ENCODE peak calls at places on chromosomes 3 and 15, in six cellular contexts. Z is breast epithelium; N is uterus; S is lower leg skin; Y is CD8-positive, alpha-beta T cell; H is foreskin fibroblast. V is an unnamed sample.

GRCh38 chr3:154149286-154149685 is 28.1 kb downstream of the ARHGEF26 start:
- DNase-seq in H (no peak), S (no peak), Z (no peak), N (no peak), Y (no peak), V (no peak)

GRCh38 chr3:114886945-114887344 is 260.1 kb downstream of the ZBTB20 start:
- DNase-seq in S (no peak), Y (no peak), H (no peak), Z (no peak), N (no peak), V (no peak)

GRCh38 chr3:50248387-50248786 is 12.4 kb downstream of the GNAI2 start:
- DNase-seq in Y (no peak), S (peak), N (no peak), Z (no peak), H (no peak), V (no peak)

GRCh38 chr3:197407526-197407925 is 109.1 kb upstream of the DLG1 start:
- DNase-seq in N (no peak), Y (no peak), Z (no peak), S (peak), H (no peak), V (no peak)

GRCh38 chr15:72050700-72051099 is 67.2 kb downstream of the MYO9A start:
- DNase-seq in S (no peak), N (no peak), H (no peak), Z (no peak), Y (no peak), V (no peak)

GRCh38 chr3:25229584-25229983 is 198.5 kb upstream of the RARB start:
- DNase-seq in N (no peak), Y (no peak), S (no peak), H (no peak), Z (no peak), V (no peak)

GRCh38 chr3:15716178-15716577 is 81.6 kb downstream of the ANKRD28 start:
- DNase-seq in S (no peak), Z (no peak), H (no peak), Y (no peak), N (no peak), V (no peak)

GRCh38 chr3:161016417-161017313 is 88.5 kb downstream of the B3GALNT1 start:
- DNase-seq in N (no peak), S (no peak), H (no peak), Z (no peak), Y (no peak), V (no peak)

GRCh38 chr15:55241895-55242294 is 45.2 kb upstream of the RSL24D1 start:
- DNase-seq in S (no peak), N (no peak), Y (no peak), Z (no peak), H (no peak), V (no peak)

GRCh38 chr3:127170794-127171193 is 22.1 kb upstream of the PRR23E start:
- DNase-seq in H (peak), S (peak), Z (peak), Y (no peak), N (no peak), V (peak)

GRCh38 chr3:190646996-190647395 is 133.1 kb downstream of the IL1RAP start:
- DNase-seq in Z (no peak), S (no peak), Y (no peak), N (no peak), H (no peak), V (no peak)

GRCh38 chr15:92683511-92683834 is 27.9 kb upstream of the FAM174B start:
- DNase-seq in S (no peak), Z (no peak), Y (no peak), N (peak), H (no peak), V (no peak)

GRCh38 chr15:39251413-39252197 is 329.3 kb upstream of the THBS1 start:
- DNase-seq in H (no peak), N (no peak), Z (no peak), Y (no peak), S (no peak), V (no peak)

GRCh38 chr3:44962606-44963393 is 13.2 kb downstream of the ZDHHC3 start:
- DNase-seq in Z (peak), Y (no peak), H (peak), N (no peak), S (no peak), V (no peak)

GRCh38 chr3:38354588-38355344 is 8.2 kb downstream of the XYLB start:
- DNase-seq in Y (no peak), Z (no peak), H (peak), S (peak), N (no peak), V (peak)

GRCh38 chr15:100923902-100924301 is 4.7 kb downstream of the LRRK1 start:
- DNase-seq in Y (no peak), N (no peak), Z (no peak), S (peak), H (no peak), V (no peak)

GRCh38 chr3:171679011-171679492 is 131.2 kb downstream of the PLD1 start:
- DNase-seq in Z (no peak), S (no peak), N (no peak), H (no peak), Y (no peak), V (no peak)

GRCh38 chr3:150733936-150734794 is 28.8 kb downstream of the SIAH2 start:
- DNase-seq in Y (no peak), S (no peak), H (no peak), Z (no peak), N (no peak), V (no peak)

GRCh38 chr15:91892417-91892816 is 38.9 kb downstream of the SLCO3A1 start:
- DNase-seq in S (no peak), Y (no peak), N (no peak), H (no peak), Z (no peak), V (no peak)

GRCh38 chr15:38069506-38069905 is 135.1 kb downstream of the TMCO5A start:
- DNase-seq in Y (no peak), H (peak), S (peak), Z (no peak), N (peak), V (no peak)

GRCh38 chr15:100997442-100997841 is 78.3 kb downstream of the LRRK1 start:
- DNase-seq in H (peak), Y (no peak), Z (no peak), S (no peak), N (no peak), V (no peak)

GRCh38 chr3:166471074-166471753 is 634.0 kb upstream of the BCHE start:
- DNase-seq in H (no peak), S (no peak), N (no peak), Y (no peak), Z (no peak), V (no peak)

GRCh38 chr3:136984837-136985236 is 27.1 kb downstream of the IL20RB start:
- DNase-seq in S (no peak), H (peak), Y (no peak), N (no peak), Z (no peak), V (no peak)

GRCh38 chr3:187125319-187126031 is 13.8 kb downstream of the RPL39L start:
- DNase-seq in Z (no peak), N (no peak), H (no peak), Y (no peak), S (no peak), V (no peak)

GRCh38 chr15:83694538-83694937 is 40.6 kb downstream of the ADAMTSL3 start:
- DNase-seq in S (no peak), N (no peak), Y (no peak), Z (no peak), H (no peak), V (no peak)

GRCh38 chr3:134299185-134299887 is 48.7 kb upstream of the RYK start:
- DNase-seq in Y (no peak), H (no peak), N (no peak), Z (no peak), S (no peak), V (no peak)

GRCh38 chr3:49689046-49689886 is at the start of the genes MST1 and RNF123:
- DNase-seq in N (peak), H (peak), S (peak), Y (peak), Z (peak), V (peak)

GRCh38 chr3:47646362-47646761 is 67.7 kb upstream of the CSPG5 start:
- DNase-seq in Z (no peak), H (peak), Y (no peak), S (no peak), N (peak), V (peak)

GRCh38 chr15:31308185-31308639 is 18.4 kb upstream of the KLF13 start:
- DNase-seq in H (no peak), S (peak), Y (peak), Z (no peak), N (no peak), V (no peak)

GRCh38 chr3:31448035-31448881 is 84.5 kb upstream of the STT3B start:
- DNase-seq in Y (peak), H (no peak), Z (no peak), S (no peak), N (no peak), V (no peak)

GRCh38 chr15:65993226-65993625 is 123.9 kb downstream of the RAB11A start:
- DNase-seq in H (no peak), Z (no peak), S (no peak), Y (no peak), N (no peak), V (no peak)

GRCh38 chr3:194877311-194878119 is 191.8 kb downstream of the FAM43A start:
- DNase-seq in S (peak), H (no peak), Y (no peak), Z (no peak), N (no peak), V (no peak)

GRCh38 chr3:100891033-100891432 is 102.2 kb downstream of the ABI3BP start:
- DNase-seq in H (no peak), Z (no peak), N (no peak), Y (no peak), S (no peak), V (peak)

GRCh38 chr3:143118630-143119008 is 952 bp upstream of the CHST2 start:
- DNase-seq in H (no peak), Y (no peak), Z (no peak), S (no peak), N (no peak), V (no peak)

GRCh38 chr3:143120716-143121239 is 1.2 kb downstream of the CHST2 start:
- DNase-seq in S (no peak), H (peak), Z (no peak), N (no peak), Y (peak), V (no peak)

GRCh38 chr3:143121240-143122088 is 1.9 kb downstream of the CHST2 start:
- DNase-seq in Y (peak), H (peak), Z (no peak), N (peak), S (peak), V (peak)

GRCh38 chr3:143119009-143119914 is at the start of gene CHST2:
- DNase-seq in N (peak), Z (no peak), H (peak), S (peak), Y (peak), V (peak)

DNA sequence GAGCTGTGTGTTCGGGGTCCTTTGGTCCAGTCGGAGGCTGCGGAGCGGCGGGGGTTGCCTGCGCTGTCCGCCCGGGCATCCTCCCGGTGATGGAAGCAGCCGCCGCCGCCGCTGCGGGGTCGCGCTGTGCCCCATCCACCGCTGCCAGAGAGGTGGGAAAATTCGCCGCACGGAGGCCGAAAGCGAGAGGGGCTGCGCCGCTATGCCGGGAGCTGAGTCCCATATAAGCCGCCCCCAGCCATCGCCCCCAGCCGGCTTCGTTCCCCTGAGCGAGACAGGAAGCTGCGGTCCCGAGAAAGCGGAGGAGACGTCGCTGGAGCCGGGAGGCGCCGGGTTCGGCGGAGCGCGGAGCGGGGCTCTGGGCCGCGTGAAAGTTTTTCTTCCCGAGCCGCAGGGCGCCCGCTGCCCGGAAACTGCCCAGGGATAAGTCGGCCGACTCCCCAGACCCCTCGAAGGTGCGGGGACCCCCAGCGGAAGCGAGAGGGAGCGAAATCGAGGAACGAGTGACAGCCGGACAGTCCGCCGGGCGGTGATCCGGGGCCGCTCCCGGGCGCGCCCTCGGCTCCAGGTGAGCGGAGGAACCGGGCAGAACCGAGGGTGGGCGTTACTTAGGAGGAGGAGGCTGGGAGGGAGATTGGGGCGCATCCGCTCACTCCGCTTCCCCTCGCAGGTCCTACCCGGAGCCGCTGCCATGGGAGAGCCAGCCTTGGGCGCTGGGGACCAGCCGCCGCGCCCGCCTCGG is 574 bp downstream of the CHST2 start:
- DNase-seq in N (peak), Y (peak), H (no peak), S (no peak), Z (no peak), V (no peak)
- TF ChIP-seq CTCF in N (no peak), Y (no peak), H (no peak), S (no peak), Z (no peak), V (no peak)

GRCh38 chr3:147940400-147940799 is 531.2 kb downstream of the ZIC1 start:
- DNase-seq in Y (no peak), S (no peak), H (no peak), N (no peak), Z (no peak), V (no peak)

GRCh38 chr3:147943265-147943945 is 534.2 kb downstream of the ZIC1 start:
- DNase-seq in H (peak), N (no peak), Y (no peak), S (no peak), Z (no peak), V (peak)

GRCh38 chr3:147941984-147942383 is 532.8 kb downstream of the ZIC1 start:
- DNase-seq in H (no peak), Y (no peak), N (no peak), Z (no peak), S (no peak), V (no peak)

GRCh38 chr3:147940846-147941245 is 531.7 kb downstream of the ZIC1 start:
- DNase-seq in N (no peak), S (no peak), Z (no peak), Y (no peak), H (no peak), V (no peak)

DNA sequence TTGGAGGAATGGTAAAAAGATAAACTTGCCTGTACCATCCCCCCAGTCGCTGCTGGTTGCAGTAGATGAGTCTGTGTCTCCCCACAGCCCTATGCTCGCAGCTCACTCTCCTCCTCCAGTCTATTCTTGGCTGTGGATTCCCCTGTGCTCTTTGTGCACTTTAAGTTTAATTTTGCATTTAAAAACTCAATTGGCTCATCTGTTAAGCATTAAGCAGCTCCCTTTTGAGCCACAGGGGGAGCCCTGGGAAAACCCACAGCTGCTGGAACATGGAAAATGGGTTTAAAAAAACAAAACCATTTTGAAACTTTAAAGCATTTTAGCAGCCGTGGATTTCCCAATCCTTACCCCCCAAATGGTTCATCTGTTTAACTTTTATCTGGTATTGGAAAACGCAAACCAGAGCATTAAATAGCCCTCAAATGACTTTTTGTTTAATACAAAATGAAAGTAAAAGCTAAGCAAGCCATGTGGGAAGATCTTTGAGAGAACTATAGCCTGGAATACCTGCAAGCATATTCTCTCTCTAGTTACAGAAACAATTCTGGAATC is 536.9 kb downstream of the ZIC1 start:
- DNase-seq in Z (no peak), H (peak), S (no peak), N (peak), Y (no peak), V (peak)
- H3K4me3 ChIP-seq in Z (peak), H (peak), S (no peak), N (peak), Y (no peak), V (no peak)

GRCh38 chr3:168054447-168054846 is 41.3 kb downstream of the GOLIM4 start:
- DNase-seq in S (no peak), N (no peak), H (no peak), Z (no peak), Y (no peak), V (no peak)

GRCh38 chr3:168052517-168052916 is 43.2 kb downstream of the GOLIM4 start:
- DNase-seq in H (no peak), Y (no peak), Z (no peak), S (no peak), N (no peak), V (no peak)

GRCh38 chr3:168051579-168052183 is 44.0 kb downstream of the GOLIM4 start:
- DNase-seq in Y (no peak), H (peak), N (no peak), S (no peak), Z (no peak), V (no peak)

GRCh38 chr3:168049366-168049974 is 46.3 kb downstream of the GOLIM4 start:
- DNase-seq in Z (no peak), N (peak), H (peak), Y (no peak), S (no peak), V (peak)

GRCh38 chr3:168053115-168053514 is 42.6 kb downstream of the GOLIM4 start:
- DNase-seq in Y (no peak), H (no peak), N (no peak), S (no peak), Z (no peak), V (no peak)
- TF ChIP-seq CTCF in Y (no peak), H (peak), N (no peak), S (no peak), Z (no peak), V (peak)

GRCh38 chr15:68587769-68588385 is 9.1 kb downstream of the CORO2B start:
- DNase-seq in N (no peak), Z (no peak), H (no peak), Y (no peak), S (no peak), V (no peak)
- H3K4me3 ChIP-seq in N (no peak), Z (no peak), H (no peak), Y (no peak), S (no peak), V (no peak)

GRCh38 chr3:113676252-113676651 is 20.2 kb downstream of the USF3 start:
- DNase-seq in Y (no peak), H (no peak), N (no peak), Z (no peak), S (no peak), V (no peak)

GRCh38 chr3:113673593-113673992 is 22.8 kb downstream of the USF3 start:
- DNase-seq in Y (no peak), N (no peak), S (no peak), Z (no peak), H (no peak), V (no peak)

GRCh38 chr3:113678773-113679172 is 17.7 kb downstream of the USF3 start:
- DNase-seq in S (no peak), Y (no peak), Z (no peak), H (no peak), N (no peak), V (no peak)

DNA sequence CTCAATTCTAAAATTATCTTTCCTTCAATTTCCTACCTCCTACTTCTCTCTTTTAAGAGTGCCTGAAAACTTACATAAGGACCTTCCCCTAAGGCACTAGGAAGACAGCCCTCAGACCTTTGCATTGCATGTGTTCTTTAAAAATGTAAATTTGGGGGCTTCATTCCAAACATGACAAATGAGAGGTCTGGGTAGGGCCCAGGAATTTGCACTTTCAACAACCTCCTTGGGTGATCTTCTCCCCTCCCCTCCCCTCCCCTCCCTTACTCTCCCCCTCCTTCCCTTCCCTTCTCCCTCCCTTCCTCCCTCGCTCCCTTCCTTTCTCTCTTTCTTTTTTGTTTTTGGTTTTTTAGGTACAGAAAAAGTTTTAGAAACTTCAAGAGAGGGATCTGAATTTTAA is 18.7 kb downstream of the USF3 start:
- DNase-seq in N (no peak), Z (no peak), S (no peak), Y (no peak), H (no peak), V (no peak)
- TF ChIP-seq CTCF in N (no peak), Z (no peak), S (no peak), Y (no peak), H (no peak), V (no peak)

DNA sequence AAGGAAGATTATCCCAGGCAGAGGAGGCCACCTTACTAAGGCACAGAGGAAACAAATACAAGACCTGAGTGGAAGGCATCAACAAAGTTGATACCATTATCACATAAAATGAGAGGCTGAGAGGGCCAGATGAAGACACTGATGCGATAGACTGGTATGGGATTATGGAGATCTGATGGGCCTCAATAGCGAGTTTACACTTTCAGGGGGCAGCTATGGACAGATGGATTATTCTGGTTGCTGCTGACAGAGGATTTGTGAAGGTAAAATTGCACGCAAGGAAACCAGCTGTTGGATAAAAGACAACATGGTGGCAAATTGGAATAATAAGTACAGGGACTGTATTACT is 203.9 kb downstream of the MBNL1 start:
- DNase-seq in Y (no peak), N (no peak), Z (no peak), H (no peak), S (no peak), V (no peak)
- H3K4me3 ChIP-seq in Y (peak), N (no peak), Z (peak), H (no peak), S (no peak), V (no peak)

GRCh38 chr15:98955331-98955730 is 52.3 kb downstream of the PGPEP1L start:
- DNase-seq in Z (no peak), H (no peak), S (peak), Y (no peak), N (peak), V (no peak)

GRCh38 chr15:98954411-98954810 is 53.2 kb downstream of the PGPEP1L start:
- DNase-seq in S (peak), H (peak), N (peak), Y (no peak), Z (peak), V (peak)

GRCh38 chr15:98956796-98957553 is 50.6 kb downstream of the PGPEP1L start:
- DNase-seq in H (no peak), Z (no peak), S (peak), N (no peak), Y (no peak), V (no peak)

GRCh38 chr15:98957655-98958054 is 49.9 kb downstream of the PGPEP1L start:
- DNase-seq in H (no peak), Z (no peak), S (peak), N (no peak), Y (no peak), V (no peak)

GRCh38 chr15:98955980-98956723 is 51.4 kb downstream of the PGPEP1L start:
- DNase-seq in S (peak), N (peak), Z (no peak), H (no peak), Y (no peak), V (no peak)
- TF ChIP-seq CTCF in S (no peak), N (no peak), Z (no peak), H (no peak), Y (no peak), V (no peak)

V was measured in retinal pigment epithelial cell.